ENCODE peak calls at places on chromosomes 11 and 22, in ten cellular contexts. One of them, this sample, is unnamed.

GRCh38 chr11:8392166-8392565 is 128.5 kb upstream of the LMO1 start:
- DNase-seq in RPMI8226: no peak
- DNase-seq in RWPE1: no peak
- DNase-seq in stimulated activated CD8-positive, alpha-beta memory T cell treated with anti-CD3 and anti-CD28 coated beads, Interleukin-2, amount 100 ng/mL, for 1 hour: no peak
- DNase-seq in spleen: no peak
- DNase-seq in HS-5: no peak
- DNase-seq in transverse colon: no peak
- DNase-seq in GM20000: no peak
- DNase-seq in testis: no peak
- DNase-seq in CD8-positive, alpha-beta memory T cell: no peak
- DNase-seq in this sample: no peak

GRCh38 chr22:32830957-32831356 is 29.5 kb downstream of the TIMP3 start:
- DNase-seq in testis: no peak
- DNase-seq in spleen: no peak
- DNase-seq in GM20000: no peak
- DNase-seq in CD8-positive, alpha-beta memory T cell: no peak
- DNase-seq in RWPE1: no peak
- DNase-seq in HS-5: no peak
- DNase-seq in RPMI8226: no peak
- DNase-seq in transverse colon: no peak
- DNase-seq in stimulated activated CD8-positive, alpha-beta memory T cell treated with anti-CD3 and anti-CD28 coated beads, Interleukin-2, amount 100 ng/mL, for 1 hour: no peak
- DNase-seq in this sample: no peak

GRCh38 chr11:8707541-8708270 is 25.1 kb downstream of the RPL27A start:
- DNase-seq in CD8-positive, alpha-beta memory T cell: no peak
- DNase-seq in stimulated activated CD8-positive, alpha-beta memory T cell treated with anti-CD3 and anti-CD28 coated beads, Interleukin-2, amount 100 ng/mL, for 1 hour: no peak
- DNase-seq in spleen: no peak
- DNase-seq in HS-5: no peak
- DNase-seq in RPMI8226: no peak
- DNase-seq in transverse colon: peak
- DNase-seq in GM20000: no peak
- DNase-seq in testis: peak
- DNase-seq in RWPE1: no peak
- DNase-seq in this sample: no peak

GRCh38 chr11:64267207-64267945 is 16.0 kb downstream of the PLCB3 start:
- DNase-seq in HS-5: no peak
- DNase-seq in RWPE1: no peak
- DNase-seq in spleen: peak
- DNase-seq in GM20000: no peak
- DNase-seq in stimulated activated CD8-positive, alpha-beta memory T cell treated with anti-CD3 and anti-CD28 coated beads, Interleukin-2, amount 100 ng/mL, for 1 hour: no peak
- DNase-seq in CD8-positive, alpha-beta memory T cell: no peak
- DNase-seq in transverse colon: no peak
- DNase-seq in testis: peak
- DNase-seq in RPMI8226: no peak
- DNase-seq in this sample: no peak

GRCh38 chr11:10604340-10604748 is 35.9 kb upstream of the LYVE1 start:
- DNase-seq in spleen: no peak
- DNase-seq in RPMI8226: no peak
- DNase-seq in testis: peak
- DNase-seq in stimulated activated CD8-positive, alpha-beta memory T cell treated with anti-CD3 and anti-CD28 coated beads, Interleukin-2, amount 100 ng/mL, for 1 hour: no peak
- DNase-seq in HS-5: no peak
- DNase-seq in RWPE1: peak
- DNase-seq in transverse colon: peak
- DNase-seq in GM20000: no peak
- DNase-seq in CD8-positive, alpha-beta memory T cell: no peak
- DNase-seq in this sample: no peak

GRCh38 chr11:77082838-77083552 is 16.2 kb downstream of the CAPN5 start:
- DNase-seq in transverse colon: peak
- DNase-seq in RPMI8226: no peak
- DNase-seq in stimulated activated CD8-positive, alpha-beta memory T cell treated with anti-CD3 and anti-CD28 coated beads, Interleukin-2, amount 100 ng/mL, for 1 hour: no peak
- DNase-seq in RWPE1: no peak
- DNase-seq in testis: peak
- DNase-seq in HS-5: no peak
- DNase-seq in CD8-positive, alpha-beta memory T cell: no peak
- DNase-seq in GM20000: no peak
- DNase-seq in spleen: peak
- DNase-seq in this sample: peak

GRCh38 chr11:94295534-94295933 is 8.8 kb upstream of the IZUMO1R start:
- DNase-seq in RWPE1: no peak
- DNase-seq in GM20000: no peak
- DNase-seq in stimulated activated CD8-positive, alpha-beta memory T cell treated with anti-CD3 and anti-CD28 coated beads, Interleukin-2, amount 100 ng/mL, for 1 hour: no peak
- DNase-seq in testis: no peak
- DNase-seq in transverse colon: no peak
- DNase-seq in RPMI8226: no peak
- DNase-seq in spleen: no peak
- DNase-seq in HS-5: no peak
- DNase-seq in CD8-positive, alpha-beta memory T cell: no peak
- DNase-seq in this sample: no peak

GRCh38 chr22:24423519-24424000 is 3.8 kb upstream of the ADORA2A start:
- DNase-seq in spleen: peak
- DNase-seq in RPMI8226: peak
- DNase-seq in CD8-positive, alpha-beta memory T cell: peak
- DNase-seq in testis: peak
- DNase-seq in RWPE1: peak
- DNase-seq in transverse colon: peak
- DNase-seq in GM20000: peak
- DNase-seq in stimulated activated CD8-positive, alpha-beta memory T cell treated with anti-CD3 and anti-CD28 coated beads, Interleukin-2, amount 100 ng/mL, for 1 hour: peak
- DNase-seq in HS-5: no peak
- DNase-seq in this sample: peak

GRCh38 chr11:11786234-11786633 is 55.5 kb upstream of the USP47 start:
- DNase-seq in CD8-positive, alpha-beta memory T cell: no peak
- DNase-seq in RPMI8226: no peak
- DNase-seq in stimulated activated CD8-positive, alpha-beta memory T cell treated with anti-CD3 and anti-CD28 coated beads, Interleukin-2, amount 100 ng/mL, for 1 hour: no peak
- DNase-seq in transverse colon: no peak
- DNase-seq in HS-5: no peak
- DNase-seq in testis: no peak
- DNase-seq in RWPE1: no peak
- DNase-seq in spleen: no peak
- DNase-seq in GM20000: no peak
- DNase-seq in this sample: no peak

GRCh38 chr11:73528420-73528819 is 69.5 kb downstream of the FAM168A start:
- DNase-seq in GM20000: no peak
- DNase-seq in CD8-positive, alpha-beta memory T cell: no peak
- DNase-seq in testis: peak
- DNase-seq in HS-5: no peak
- DNase-seq in RPMI8226: no peak
- DNase-seq in stimulated activated CD8-positive, alpha-beta memory T cell treated with anti-CD3 and anti-CD28 coated beads, Interleukin-2, amount 100 ng/mL, for 1 hour: no peak
- DNase-seq in spleen: no peak
- DNase-seq in transverse colon: no peak
- DNase-seq in RWPE1: no peak
- DNase-seq in this sample: no peak

This sample was measured in CD4-positive, CD25-positive, alpha-beta regulatory T cell.